ENCODE peak calls at places on chromosomes 2 and 18, in five cellular contexts. J, O, W, V and C are unnamed samples.

GRCh38 chr2:53913721-53914120 is 54.0 kb upstream of the GPR75 start:
- DNase-seq in J (no peak), O (no peak), W (no peak), V (no peak), C (peak)

GRCh38 chr2:191748050-191748449 is 70.1 kb downstream of the NABP1 start:
- DNase-seq in J (no peak), O (no peak), W (no peak), V (no peak), C (no peak)

GRCh38 chr18:8341481-8342230 is 267.6 kb upstream of the RAB12 start:
- DNase-seq in J (no peak), O (no peak), W (no peak), V (no peak), C (peak)

GRCh38 chr2:96209729-96210085 is 1.1 kb upstream of the STARD7 start:
- DNase-seq in J (no peak), O (no peak), W (no peak), V (no peak), C (no peak)

GRCh38 chr18:48409591-48410094 is 460 bp upstream of the ZBTB7C start:
- DNase-seq in J (no peak), O (peak), W (no peak), V (no peak), C (peak)

GRCh38 chr2:61255580-61256437 is 93.8 kb downstream of the C2orf74 start:
- DNase-seq in J (no peak), O (no peak), W (no peak), V (no peak), C (no peak)

GRCh38 chr2:9071032-9071431 is 67.5 kb upstream of the MBOAT2 start:
- DNase-seq in J (no peak), O (no peak), W (peak), V (no peak), C (peak)

GRCh38 chr2:241232736-241233575 is 44.5 kb downstream of the ANO7 start:
- DNase-seq in J (no peak), O (no peak), W (no peak), V (no peak), C (no peak)

GRCh38 chr2:72198532-72199241 is 51.0 kb upstream of the CYP26B1 start:
- DNase-seq in J (no peak), O (no peak), W (no peak), V (no peak), C (no peak)

GRCh38 chr18:80104364-80104779 is 4.7 kb upstream of the ADNP2 start:
- DNase-seq in J (no peak), O (peak), W (no peak), V (no peak), C (no peak)